ENCODE peak calls at places on chromosomes 2 and 18, in six cellular contexts. One of them, this sample, is unnamed.
A peak's percentile ranks its signal among the peaks of the same experiment; 100 is the strongest.

GRCh38 chr2:51301376-51301775 is 269.4 kb upstream of the NRXN1 start:
- DNase-seq in SJSA1: no peak
- DNase-seq in activated naive CD4-positive, alpha-beta T cell: no peak
- DNase-seq in iris pigment epithelial cell: peak; percentile 24
- DNase-seq in NCI-H446: no peak
- DNase-seq in effector CD8-positive, alpha-beta T cell: no peak
- DNase-seq in this sample: no peak

GRCh38 chr18:8107426-8107825 is 501.8 kb upstream of the RAB12 start:
- DNase-seq in SJSA1: no peak
- DNase-seq in activated naive CD4-positive, alpha-beta T cell: no peak
- DNase-seq in iris pigment epithelial cell: peak; percentile 29
- DNase-seq in NCI-H446: no peak
- DNase-seq in effector CD8-positive, alpha-beta T cell: no peak
- DNase-seq in this sample: no peak

GRCh38 chr2:173550143-173550542 is 195.5 kb downstream of the CDCA7 start:
- DNase-seq in SJSA1: peak; percentile 56
- DNase-seq in activated naive CD4-positive, alpha-beta T cell: no peak
- DNase-seq in iris pigment epithelial cell: peak; percentile 84
- DNase-seq in NCI-H446: no peak
- DNase-seq in effector CD8-positive, alpha-beta T cell: no peak
- DNase-seq in this sample: no peak

GRCh38 chr2:41600460-41600859 is 447.4 kb upstream of the PKDCC start:
- DNase-seq in SJSA1: no peak
- DNase-seq in activated naive CD4-positive, alpha-beta T cell: no peak
- DNase-seq in iris pigment epithelial cell: no peak
- DNase-seq in NCI-H446: no peak
- DNase-seq in effector CD8-positive, alpha-beta T cell: no peak
- DNase-seq in this sample: no peak

GRCh38 chr18:57898506-57899124 is 95.5 kb upstream of the ATP8B1 start:
- DNase-seq in SJSA1: no peak
- DNase-seq in activated naive CD4-positive, alpha-beta T cell: no peak
- DNase-seq in iris pigment epithelial cell: peak; percentile 62
- DNase-seq in NCI-H446: peak; percentile 70
- DNase-seq in effector CD8-positive, alpha-beta T cell: no peak
- DNase-seq in this sample: no peak

GRCh38 chr2:72893594-72894319 is 6.5 kb downstream of the SPR start:
- DNase-seq in SJSA1: peak; percentile 67
- DNase-seq in activated naive CD4-positive, alpha-beta T cell: no peak
- DNase-seq in iris pigment epithelial cell: peak; percentile 76
- DNase-seq in NCI-H446: peak; percentile 4
- DNase-seq in effector CD8-positive, alpha-beta T cell: no peak
- DNase-seq in this sample: no peak

GRCh38 chr2:38245114-38245641 is 131.9 kb downstream of the ATL2 start:
- DNase-seq in SJSA1: no peak
- DNase-seq in activated naive CD4-positive, alpha-beta T cell: no peak
- DNase-seq in iris pigment epithelial cell: no peak
- DNase-seq in NCI-H446: no peak
- DNase-seq in effector CD8-positive, alpha-beta T cell: no peak
- DNase-seq in this sample: no peak

GRCh38 chr18:79796531-79797390 is 977 bp upstream of the KCNG2 start:
- DNase-seq in SJSA1: no peak
- DNase-seq in activated naive CD4-positive, alpha-beta T cell: no peak
- DNase-seq in iris pigment epithelial cell: no peak
- DNase-seq in NCI-H446: no peak
- DNase-seq in effector CD8-positive, alpha-beta T cell: no peak
- DNase-seq in this sample: no peak

GRCh38 chr2:33322607-33323006 is 153.8 kb upstream of the RASGRP3 start:
- DNase-seq in SJSA1: no peak
- DNase-seq in activated naive CD4-positive, alpha-beta T cell: no peak
- DNase-seq in iris pigment epithelial cell: no peak
- DNase-seq in NCI-H446: no peak
- DNase-seq in effector CD8-positive, alpha-beta T cell: no peak
- DNase-seq in this sample: no peak

GRCh38 chr2:28300921-28301341 is 91.7 kb upstream of the FOSL2 start:
- DNase-seq in SJSA1: peak; percentile 62
- DNase-seq in activated naive CD4-positive, alpha-beta T cell: no peak
- DNase-seq in iris pigment epithelial cell: peak; percentile 77
- DNase-seq in NCI-H446: no peak
- DNase-seq in effector CD8-positive, alpha-beta T cell: no peak
- DNase-seq in this sample: no peak

GRCh38 chr2:59827677-59828076 is 725.8 kb downstream of the BCL11A start:
- DNase-seq in SJSA1: no peak
- DNase-seq in activated naive CD4-positive, alpha-beta T cell: no peak
- DNase-seq in iris pigment epithelial cell: no peak
- DNase-seq in NCI-H446: no peak
- DNase-seq in effector CD8-positive, alpha-beta T cell: no peak
- DNase-seq in this sample: no peak

GRCh38 chr2:235506291-235506996 is 12.6 kb downstream of the AGAP1 start:
- DNase-seq in SJSA1: no peak
- DNase-seq in activated naive CD4-positive, alpha-beta T cell: no peak
- DNase-seq in iris pigment epithelial cell: peak; percentile 33
- DNase-seq in NCI-H446: no peak
- DNase-seq in effector CD8-positive, alpha-beta T cell: no peak
- DNase-seq in this sample: no peak

GRCh38 chr18:32920796-32921787 is 148.3 kb upstream of the KLHL14 start:
- DNase-seq in SJSA1: peak; percentile 59
- DNase-seq in activated naive CD4-positive, alpha-beta T cell: no peak
- DNase-seq in iris pigment epithelial cell: peak; percentile 98
- DNase-seq in NCI-H446: no peak
- DNase-seq in effector CD8-positive, alpha-beta T cell: no peak
- DNase-seq in this sample: peak; percentile 62

GRCh38 chr2:226185613-226186211 is 613.9 kb downstream of the IRS1 start:
- DNase-seq in SJSA1: peak; percentile 65
- DNase-seq in activated naive CD4-positive, alpha-beta T cell: no peak
- DNase-seq in iris pigment epithelial cell: peak; percentile 96
- DNase-seq in NCI-H446: no peak
- DNase-seq in effector CD8-positive, alpha-beta T cell: no peak
- DNase-seq in this sample: no peak

GRCh38 chr18:48583568-48583967 is 44.7 kb downstream of the CTIF start:
- DNase-seq in SJSA1: no peak
- DNase-seq in activated naive CD4-positive, alpha-beta T cell: no peak
- DNase-seq in iris pigment epithelial cell: no peak
- DNase-seq in NCI-H446: no peak
- DNase-seq in effector CD8-positive, alpha-beta T cell: no peak
- DNase-seq in this sample: no peak

GRCh38 chr18:3211236-3211992 is 8.4 kb downstream of the MYOM1 start:
- DNase-seq in SJSA1: no peak
- DNase-seq in activated naive CD4-positive, alpha-beta T cell: no peak
- DNase-seq in iris pigment epithelial cell: peak; percentile 39
- DNase-seq in NCI-H446: no peak
- DNase-seq in effector CD8-positive, alpha-beta T cell: no peak
- DNase-seq in this sample: no peak

GRCh38 chr18:48351216-48352050 is 57.8 kb downstream of the ZBTB7C start:
- DNase-seq in SJSA1: no peak
- DNase-seq in activated naive CD4-positive, alpha-beta T cell: no peak
- DNase-seq in iris pigment epithelial cell: no peak
- DNase-seq in NCI-H446: no peak
- DNase-seq in effector CD8-positive, alpha-beta T cell: no peak
- DNase-seq in this sample: no peak

GRCh38 chr2:148906136-148906535 is 31.1 kb downstream of the KIF5C start:
- DNase-seq in SJSA1: no peak
- DNase-seq in activated naive CD4-positive, alpha-beta T cell: no peak
- DNase-seq in iris pigment epithelial cell: peak; percentile 8
- DNase-seq in NCI-H446: no peak
- DNase-seq in effector CD8-positive, alpha-beta T cell: no peak
- DNase-seq in this sample: no peak

GRCh38 chr2:141666191-141666590 is 464.6 kb downstream of the LRP1B start:
- DNase-seq in SJSA1: no peak
- DNase-seq in activated naive CD4-positive, alpha-beta T cell: no peak
- DNase-seq in iris pigment epithelial cell: no peak
- DNase-seq in NCI-H446: no peak
- DNase-seq in effector CD8-positive, alpha-beta T cell: no peak
- DNase-seq in this sample: no peak

GRCh38 chr2:38690499-38691420 is 24.8 kb downstream of the GALM start:
- DNase-seq in SJSA1: peak; percentile 70
- DNase-seq in activated naive CD4-positive, alpha-beta T cell: no peak
- DNase-seq in iris pigment epithelial cell: peak; percentile 96
- DNase-seq in NCI-H446: peak; percentile 49
- DNase-seq in effector CD8-positive, alpha-beta T cell: no peak
- DNase-seq in this sample: peak; percentile 36

GRCh38 chr2:237511421-237511820 is 24.4 kb downstream of the MLPH start:
- DNase-seq in SJSA1: no peak
- DNase-seq in activated naive CD4-positive, alpha-beta T cell: no peak
- DNase-seq in iris pigment epithelial cell: peak; percentile 54
- DNase-seq in NCI-H446: no peak
- DNase-seq in effector CD8-positive, alpha-beta T cell: no peak
- DNase-seq in this sample: no peak

This sample was measured in glomerular endothelial cell.